ENCODE peak calls at places on chromosomes 3 and 15, in five cellular contexts. E, L, P, F and W are unnamed samples.
A peak's percentile ranks its signal among the peaks of the same experiment; 100 is the strongest.

GRCh38 chr3:101836907-101837598 is 12.3 kb upstream of the NFKBIZ start:
- DNase-seq in E (no peak), L (no peak), P (peak; percentile 85), F (no peak), W (peak; percentile 38)

GRCh38 chr3:152471814-152472605 is 203.3 kb downstream of the MBNL1 start:
- DNase-seq in E (peak; percentile 66), L (no peak), P (peak; percentile 63), F (peak; percentile 36), W (peak; percentile 33)

GRCh38 chr3:187066228-187066995 is 72.9 kb downstream of the RPL39L start:
- DNase-seq in E (no peak), L (no peak), P (peak; percentile 20), F (no peak), W (peak; percentile 53)

GRCh38 chr3:8724108-8724752 is 9.4 kb upstream of the CAV3 start:
- DNase-seq in E (no peak), L (no peak), P (no peak), F (no peak), W (no peak)

GRCh38 chr3:128468285-128468790 is 1.6 kb upstream of the DNAJB8 start:
- DNase-seq in E (no peak), L (no peak), P (no peak), F (no peak), W (no peak)

GRCh38 chr15:91572110-91572509 is 281.4 kb upstream of the SLCO3A1 start:
- DNase-seq in E (no peak), L (no peak), P (peak; percentile 89), F (no peak), W (no peak)

GRCh38 chr15:64633332-64633731 is 142.1 kb downstream of the RBPMS2 start:
- DNase-seq in E (no peak), L (no peak), P (no peak), F (no peak), W (no peak)

GRCh38 chr3:195114026-195114425 is 156.9 kb downstream of the XXYLT1 start:
- DNase-seq in E (no peak), L (no peak), P (no peak), F (no peak), W (no peak)

GRCh38 chr15:95302206-95302605 is 1028.3 kb upstream of the NR2F2 start:
- DNase-seq in E (no peak), L (no peak), P (no peak), F (no peak), W (no peak)

GRCh38 chr3:56911363-56911762 is 109.6 kb upstream of the ARHGEF3 start:
- DNase-seq in E (no peak), L (no peak), P (no peak), F (no peak), W (no peak)

GRCh38 chr3:114714957-114715356 is 421.1 kb downstream of the TIGIT start:
- DNase-seq in E (no peak), L (no peak), P (no peak), F (no peak), W (no peak)

GRCh38 chr15:51016615-51017014 is 78.1 kb downstream of the TNFAIP8L3 start:
- DNase-seq in E (no peak), L (no peak), P (no peak), F (no peak), W (no peak)

GRCh38 chr3:23920151-23920655 is 3.3 kb downstream of the RPL15 start:
- DNase-seq in E (no peak), L (no peak), P (no peak), F (no peak), W (no peak)
- H3K4me3 ChIP-seq in E (no peak overlapping the region), L (no peak overlapping the region), P (no peak overlapping the region), F (peak overlapping the region; percentile 85), W (peak overlapping the region; percentile 93)

GRCh38 chr3:51388286-51389029 is 2.6 kb upstream of the RBM15B start:
- DNase-seq in E (no peak), L (no peak), P (no peak), F (no peak), W (no peak)
- TF ChIP-seq CTCF in E (peak; percentile 39), L (peak; percentile 37), P (peak; percentile 38), F (no peak), W (peak; percentile 30)

GRCh38 chr3:139538733-139539132 is 809 bp downstream of the RBP1 start:
- DNase-seq in E (no peak), L (no peak), P (peak; percentile 78), F (peak; percentile 37), W (no peak)

GRCh38 chr3:139541898-139542288 is 2.4 kb upstream of the RBP1 start:
- DNase-seq in E (no peak), L (no peak), P (no peak), F (no peak), W (no peak)

GRCh38 chr3:139540686-139541085 is 1.1 kb upstream of the RBP1 start:
- DNase-seq in E (no peak), L (no peak), P (no peak), F (no peak), W (no peak)

GRCh38 chr3:139537795-139538538 is 1.6 kb downstream of the RBP1 start:
- DNase-seq in E (no peak), L (no peak), P (no peak), F (no peak), W (no peak)

DNA sequence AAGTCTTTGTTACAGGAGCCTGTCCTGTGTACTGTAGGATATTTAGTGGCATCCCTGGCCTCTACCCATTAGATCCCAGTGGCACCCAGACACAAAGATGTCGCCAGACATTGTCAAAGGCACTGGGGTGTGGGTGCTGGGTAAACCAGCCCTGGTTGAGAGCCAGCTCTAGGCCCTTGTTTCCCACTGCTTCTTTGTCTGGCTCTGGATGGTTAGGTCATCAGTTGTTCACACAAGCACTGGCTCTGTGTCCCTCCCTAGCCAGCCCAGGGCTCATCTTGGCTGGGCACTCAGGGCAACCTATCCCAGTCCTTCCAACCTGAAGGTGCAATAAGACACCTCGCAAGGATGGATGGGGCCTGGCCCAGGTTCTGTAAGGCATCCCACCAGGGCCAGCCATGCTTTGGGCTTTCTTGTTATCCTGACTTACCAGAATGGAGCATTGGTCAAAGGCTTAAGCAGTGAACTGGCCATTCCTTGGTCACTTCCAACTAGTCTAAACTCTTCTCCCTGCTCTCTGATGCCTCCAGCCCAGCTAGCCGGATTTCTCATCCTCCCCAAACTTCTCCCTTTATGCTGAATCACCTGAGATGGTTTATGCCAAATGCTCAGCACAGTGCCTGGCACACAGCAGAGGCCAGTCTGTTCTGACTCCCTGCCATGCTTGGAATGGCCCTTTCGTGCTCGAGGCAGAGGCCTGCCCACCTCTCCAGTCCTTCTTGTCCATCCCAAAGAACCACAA is 1.8 kb upstream of the RBP1 start:
- DNase-seq in E (no peak), L (no peak), P (no peak), F (no peak), W (no peak)
- H3K4me3 ChIP-seq in E (no peak overlapping the region), L (no peak overlapping the region), P (no peak overlapping the region), F (no peak overlapping the region), W (no peak overlapping the region)

GRCh38 chr15:29208352-29208751 is 61.3 kb downstream of the NSMCE3 start:
- DNase-seq in E (no peak), L (no peak), P (no peak), F (no peak), W (no peak)
- TF ChIP-seq CTCF in E (no peak), L (no peak), P (no peak), F (no peak), W (no peak)

GRCh38 chr3:197354195-197355059 is 56.0 kb upstream of the DLG1 start:
- DNase-seq in E (no peak), L (peak; percentile 49), P (peak; percentile 61), F (peak; percentile 69), W (no peak)
- H3K4me3 ChIP-seq in E (no peak overlapping the region), L (peak overlapping the region; percentile 38), P (no peak overlapping the region), F (peak overlapping the region; percentile 61), W (peak overlapping the region; percentile 3)